ENCODE peak calls at places on chromosomes 13 and 19, in five cellular contexts. I is AG04449, K is GM12865, C is AG09309, V is psoas muscle. N is an unnamed sample.
A peak's percentile ranks its signal among the peaks of the same experiment; 100 is the strongest.

GRCh38 chr19:10271543-10272086 is 695 bp downstream of the ICAM1 start:
- DNase-seq in V (no peak), C (no peak), K (peak; percentile 92), I (no peak), N (no peak)

GRCh38 chr13:51241720-51242119 is 19.5 kb downstream of the FAM124A start:
- DNase-seq in C (peak; percentile 46), K (no peak), I (no peak), V (no peak), N (peak; percentile 21)

GRCh38 chr13:85528578-85529215 is 270.5 kb downstream of the SLITRK6 start:
- DNase-seq in V (no peak), K (no peak), C (peak; percentile 68), I (peak; percentile 82), N (peak; percentile 50)

GRCh38 chr19:738509-739128 is 12.3 kb upstream of the MISP start:
- DNase-seq in I (no peak), V (no peak), K (no peak), C (no peak), N (no peak)

GRCh38 chr13:84641491-84641890 is 759.2 kb upstream of the SLITRK1 start:
- DNase-seq in V (no peak), I (no peak), K (no peak), C (no peak), N (no peak)

GRCh38 chr13:82672248-82672647 is 1210.0 kb downstream of the SLITRK1 start:
- DNase-seq in V (no peak), C (no peak), I (no peak), K (no peak), N (no peak)

GRCh38 chr13:110254751-110255553 is 52.0 kb downstream of the COL4A1 start:
- DNase-seq in V (no peak), K (no peak), I (no peak), C (no peak), N (no peak)

GRCh38 chr19:1074512-1075283 is 7.7 kb downstream of the ARHGAP45 start:
- DNase-seq in K (peak; percentile 85), V (peak; percentile 83), I (no peak), C (no peak), N (no peak)

GRCh38 chr19:10855879-10856522 is 7.8 kb downstream of the C19orf38 start:
- DNase-seq in K (peak; percentile 54), I (no peak), V (no peak), C (no peak), N (no peak)

GRCh38 chr19:38900220-38900629 is 456 bp downstream of the NFKBIB start:
- DNase-seq in I (no peak), C (no peak), V (no peak), K (no peak), N (no peak)

GRCh38 chr19:290539-291521 is at the start of gene PLPP2:
- DNase-seq in C (no peak), V (no peak), I (no peak), K (no peak), N (no peak)

GRCh38 chr13:79108914-79109643 is 297.0 kb downstream of the RBM26 start:
- DNase-seq in C (no peak), I (no peak), V (no peak), K (peak; percentile 69), N (no peak)

GRCh38 chr13:107111248-107111647 is 543.3 kb upstream of the ARGLU1 start:
- DNase-seq in K (no peak), V (no peak), I (no peak), C (no peak), N (no peak)

GRCh38 chr19:10625003-10625761 is at the start of gene SLC44A2:
- DNase-seq in K (no peak), V (peak; percentile 90), I (no peak), C (no peak), N (no peak)

GRCh38 chr13:23749288-23749880 is 139.8 kb downstream of the MIPEP start:
- DNase-seq in K (peak; percentile 66), C (no peak), I (no peak), V (no peak), N (no peak)

GRCh38 chr19:38634757-38635482 is 12.5 kb upstream of the ACTN4 start:
- DNase-seq in K (peak; percentile 72), I (no peak), V (peak; percentile 79), C (no peak), N (no peak)

GRCh38 chr13:98098511-98098910 is 44.4 kb upstream of the FARP1 start:
- DNase-seq in I (no peak), V (no peak), K (no peak), C (peak; percentile 49), N (peak; percentile 35)

GRCh38 chr13:64849174-64849573 is 2381.0 kb downstream of the PCDH9 start:
- DNase-seq in K (no peak), I (no peak), C (no peak), V (no peak), N (no peak)

DNA sequence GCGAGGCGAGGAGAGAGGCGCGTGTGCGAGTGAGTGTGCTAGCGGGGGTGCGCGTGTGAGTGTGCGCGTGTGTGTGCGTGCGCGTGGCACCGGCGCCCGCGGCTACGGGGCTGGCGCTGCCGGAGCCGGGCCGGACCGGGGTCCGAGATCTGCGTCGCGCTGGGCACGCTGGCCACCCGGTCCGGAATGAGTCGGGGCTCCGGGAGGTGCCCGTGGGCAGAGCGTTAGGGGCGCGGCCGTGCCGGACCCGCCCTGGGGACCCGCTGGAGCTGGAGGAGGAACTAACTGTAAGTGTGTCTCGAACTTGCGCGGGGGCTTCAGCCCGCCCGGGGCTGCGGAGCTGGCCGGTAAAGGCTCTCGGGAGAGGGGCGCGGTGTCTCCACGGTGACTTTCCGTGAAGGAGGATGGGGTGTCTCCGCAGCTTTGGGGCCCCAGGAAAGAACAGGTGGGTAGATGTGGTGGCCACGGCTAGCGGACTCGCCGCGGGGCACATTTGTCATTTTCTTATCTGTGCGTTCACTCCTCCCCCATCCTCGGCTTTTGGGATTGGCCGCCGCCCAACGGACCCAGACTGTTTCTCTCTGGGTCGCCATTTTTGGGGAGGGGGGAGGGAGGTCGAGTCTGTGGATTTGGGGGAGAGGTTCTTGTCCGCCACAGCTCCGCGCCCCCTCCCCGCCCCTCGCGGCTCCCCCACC is 10.1 kb upstream of the SOX1 start:
- DNase-seq in K (no peak), C (no peak), V (no peak), I (no peak), N (no peak)
- H3K4me3 ChIP-seq in K (no peak overlapping the region), C (no peak overlapping the region), V (no peak overlapping the region), I (no peak overlapping the region), N (no peak overlapping the region)

GRCh38 chr19:41928754-41929535 is 696 bp upstream of the ERFL start:
- DNase-seq in I (no peak), K (peak; percentile 53), C (no peak), V (no peak), N (no peak)
- H3K4me3 ChIP-seq in I (peak overlapping the region; percentile 33), K (peak overlapping the region; percentile 42), C (peak overlapping the region; percentile 22), V (peak overlapping the region; percentile 52), N (peak overlapping the region; percentile 44)

GRCh38 chr13:21138561-21138960 is 37.8 kb downstream of the SKA3 start:
- DNase-seq in V (no peak), I (no peak), K (no peak), C (no peak), N (peak; percentile 32)

GRCh38 chr13:21142766-21143165 is 33.6 kb downstream of the SKA3 start:
- DNase-seq in C (no peak), V (no peak), K (no peak), I (no peak), N (no peak)

GRCh38 chr13:21137696-21138095 is 38.7 kb downstream of the SKA3 start:
- DNase-seq in I (no peak), C (no peak), K (no peak), V (no peak), N (no peak)

GRCh38 chr13:21134475-21134874 is 41.9 kb downstream of the SKA3 start:
- DNase-seq in K (no peak), C (no peak), I (no peak), V (no peak), N (no peak)

GRCh38 chr13:21139374-21139773 is 37.0 kb downstream of the SKA3 start:
- DNase-seq in I (no peak), V (no peak), C (no peak), K (no peak), N (no peak)
- H3K4me3 ChIP-seq in I (peak overlapping the region; percentile 71), V (peak overlapping the region; percentile 82), C (peak overlapping the region; percentile 57), K (peak overlapping the region; percentile 81), N (peak overlapping the region; percentile 73)

GRCh38 chr13:75443356-75443958 is 38.5 kb downstream of the TBC1D4 start:
- DNase-seq in C (no peak), I (no peak), V (no peak), K (no peak), N (no peak)
- H3K4me3 ChIP-seq in C (no peak overlapping the region), I (no peak overlapping the region), V (peak overlapping the region; percentile 39), K (no peak overlapping the region), N (no peak overlapping the region)

GRCh38 chr19:46648070-46648960 is 12.3 kb upstream of the GNG8 start:
- DNase-seq in C (no peak), K (no peak), V (no peak), I (no peak), N (no peak)
- H3K4me3 ChIP-seq in C (no peak overlapping the region), K (no peak overlapping the region), V (no peak overlapping the region), I (no peak overlapping the region), N (no peak overlapping the region)

GRCh38 chr19:6427131-6427530 is 2.5 kb upstream of the KHSRP start:
- DNase-seq in C (no peak), I (no peak), V (no peak), K (no peak), N (no peak)

GRCh38 chr19:6424190-6424938 is at the start of gene KHSRP:
- DNase-seq in V (peak; percentile 100), I (no peak), C (no peak), K (peak; percentile 46), N (no peak)

GRCh38 chr19:6423499-6424189 is 967 bp downstream of the KHSRP start:
- DNase-seq in K (peak; percentile 56), C (no peak), I (peak; percentile 4), V (no peak), N (peak; percentile 7)

GRCh38 chr19:6424939-6425731 is 524 bp upstream of the KHSRP start:
- DNase-seq in C (peak; percentile 100), V (peak; percentile 94), I (peak; percentile 100), K (peak; percentile 100), N (peak; percentile 100)

GRCh38 chr19:6425732-6426686 is 1.4 kb upstream of the KHSRP start:
- DNase-seq in I (no peak), C (no peak), V (no peak), K (no peak), N (no peak)
- H3K4me3 ChIP-seq in I (peak overlapping the region; percentile 20), C (no peak overlapping the region), V (peak overlapping the region; percentile 93), K (peak overlapping the region; percentile 45), N (peak overlapping the region; percentile 24)

GRCh38 chr19:50205681-50206138 is 2.3 kb downstream of the MYH14 start:
- DNase-seq in C (no peak), I (no peak), K (no peak), V (no peak), N (no peak)

GRCh38 chr19:50203281-50204080 is at the start of gene MYH14:
- DNase-seq in I (no peak), V (peak; percentile 91), C (no peak), K (no peak), N (no peak)

GRCh38 chr19:50204811-50205675 is 1.6 kb downstream of the MYH14 start:
- DNase-seq in C (no peak), I (no peak), V (peak; percentile 65), K (no peak), N (no peak)

GRCh38 chr19:50202962-50203280 is 501 bp upstream of the MYH14 start:
- DNase-seq in C (no peak), I (no peak), V (no peak), K (no peak), N (no peak)

DNA sequence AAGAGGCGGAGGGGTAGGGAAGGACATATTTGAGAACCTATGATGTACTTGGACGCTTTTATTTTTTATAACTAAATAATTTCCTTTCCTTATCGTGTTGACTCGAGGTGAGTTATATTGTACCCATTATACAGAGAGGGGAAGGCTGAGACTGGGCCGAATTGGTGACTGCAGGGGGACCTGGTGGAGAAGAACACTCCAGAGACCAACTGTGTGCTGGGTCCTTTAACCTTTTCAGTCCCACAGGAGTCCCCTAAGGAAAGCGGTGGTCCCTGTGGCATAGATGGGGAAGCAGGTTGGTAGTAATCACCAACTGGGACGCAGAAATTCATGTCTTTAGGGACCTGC is 633 bp downstream of the MYH14 start:
- DNase-seq in K (no peak), V (no peak), I (no peak), C (no peak), N (no peak)
- H3K4me3 ChIP-seq in K (no peak overlapping the region), V (peak overlapping the region; percentile 84), I (no peak overlapping the region), C (no peak overlapping the region), N (no peak overlapping the region)